ENCODE peak calls at places on chromosomes 6 and 20, in eight cellular contexts. K is activated T-cell treated with anti-CD3 and anti-CD28 coated beads for 48 hours; Y is activated CD4-positive, alpha-beta T cell treated with anti-CD3 and anti-CD28 coated beads, Interleukin-2, amount 10 ng/mL, durations not matched to agents 24 days and 14 days; U is stimulated activated CD4-positive, alpha-beta T cell treated with anti-CD3 and anti-CD28 coated beads, Interleukin-2, amount 100 ng/mL, for 48 hours; W is small intestine; F is NCI-H2171 treated with DMSO at 0.1 percent for 48 hours; N is NCI-H1694 treated with DMSO at 0.1 percent for 48 hours; O is occipital lobe. L is an unnamed sample.

GRCh38 chr6:138554146-138554545 is 54.9 kb upstream of the NHSL1 start:
- DNase-seq in W (peak), K (no peak), Y (no peak), N (no peak), F (no peak), U (no peak), O (no peak), L (no peak)

GRCh38 chr6:156774872-156775405 is 2.2 kb upstream of the ARID1B start:
- DNase-seq in K (no peak), F (peak), O (no peak), U (no peak), N (peak), Y (no peak), W (peak), L (no peak)

GRCh38 chr6:144993870-144994269 is 708.7 kb downstream of the UTRN start:
- DNase-seq in Y (no peak), U (no peak), W (no peak), F (no peak), K (no peak), O (no peak), N (no peak), L (no peak)

GRCh38 chr20:9225879-9226278 is 157.0 kb downstream of the PLCB4 start:
- DNase-seq in W (no peak), F (no peak), N (no peak), K (no peak), U (no peak), O (no peak), Y (no peak), L (no peak)

GRCh38 chr6:10641494-10641893 is 52.9 kb downstream of the C6orf52 start:
- DNase-seq in F (no peak), Y (no peak), N (no peak), U (no peak), O (no peak), W (no peak), K (no peak), L (no peak)

GRCh38 chr6:25193865-25194679 is 85.1 kb upstream of the CARMIL1 start:
- DNase-seq in N (no peak), K (no peak), F (no peak), O (no peak), U (no peak), Y (no peak), W (no peak), L (no peak)

GRCh38 chr6:80382796-80383195 is 276.3 kb downstream of the BCKDHB start:
- DNase-seq in O (no peak), N (no peak), W (no peak), Y (no peak), K (no peak), U (no peak), F (no peak), L (no peak)

GRCh38 chr6:2942916-2943563 is 28.3 kb downstream of the SERPINB6 start:
- DNase-seq in O (no peak), F (no peak), W (peak), N (no peak), Y (no peak), U (no peak), K (no peak), L (no peak)

GRCh38 chr20:50569864-50570836 is 60.0 kb downstream of the PTPN1 start:
- DNase-seq in F (no peak), K (no peak), O (no peak), W (no peak), Y (peak), N (no peak), U (no peak), L (no peak)

GRCh38 chr6:51866001-51866400 is 221.4 kb downstream of the PKHD1 start:
- DNase-seq in F (no peak), O (no peak), N (no peak), U (no peak), K (no peak), Y (no peak), W (no peak), L (no peak)

GRCh38 chr6:1605822-1606532 is 3.7 kb upstream of the FOXC1 start:
- DNase-seq in K (no peak), F (no peak), W (no peak), Y (no peak), O (no peak), U (no peak), N (no peak), L (no peak)

GRCh38 chr20:44083220-44083933 is 103.6 kb downstream of the JPH2 start:
- DNase-seq in U (no peak), F (no peak), Y (no peak), O (no peak), K (no peak), N (no peak), W (no peak), L (no peak)

GRCh38 chr20:37640600-37641561 is 52.9 kb upstream of the CTNNBL1 start:
- DNase-seq in W (no peak), K (no peak), F (peak), U (no peak), N (no peak), O (no peak), Y (no peak), L (no peak)

GRCh38 chr6:116218172-116218633 is 35.7 kb downstream of the TSPYL4 start:
- DNase-seq in K (no peak), O (no peak), W (no peak), U (no peak), Y (no peak), N (peak), F (peak), L (no peak)

GRCh38 chr20:49268600-49269365 is 9.1 kb downstream of the ZNFX1 start:
- DNase-seq in F (no peak), O (no peak), K (no peak), W (no peak), U (no peak), N (no peak), Y (no peak), L (no peak)

GRCh38 chr20:63979549-63980316 is at the start of gene SAMD10:
- DNase-seq in N (peak), O (no peak), Y (peak), W (peak), U (peak), F (peak), K (peak), L (no peak)

GRCh38 chr20:47318596-47319516 is 37.6 kb downstream of the ZMYND8 start:
- DNase-seq in U (peak), K (no peak), O (peak), W (peak), F (no peak), N (no peak), Y (peak), L (peak)

GRCh38 chr20:59598625-59599310 is 5.6 kb upstream of the PHACTR3 start:
- DNase-seq in U (peak), N (no peak), W (peak), F (peak), O (peak), K (peak), Y (peak), L (no peak)

GRCh38 chr20:34539756-34540155 is 18.8 kb upstream of the MAP1LC3A start:
- DNase-seq in Y (no peak), N (no peak), F (no peak), U (no peak), K (no peak), W (no peak), O (no peak), L (no peak)

GRCh38 chr6:157711060-157711459 is 112.0 kb upstream of the SNX9 start:
- DNase-seq in K (no peak), W (no peak), U (no peak), O (no peak), F (no peak), N (no peak), Y (no peak), L (no peak)

GRCh38 chr6:37308084-37308817 is 45.5 kb upstream of the RNF8 start:
- DNase-seq in U (no peak), N (peak), K (no peak), W (no peak), O (no peak), Y (no peak), F (peak), L (no peak)

GRCh38 chr6:37653933-37654565 is 43.6 kb downstream of the MDGA1 start:
- DNase-seq in K (peak), O (no peak), F (peak), Y (peak), W (peak), U (peak), N (peak), L (no peak)

GRCh38 chr20:35135867-35136586 is 11.1 kb downstream of the EDEM2 start:
- DNase-seq in U (no peak), W (no peak), N (no peak), K (no peak), Y (no peak), O (no peak), F (no peak), L (no peak)

GRCh38 chr6:137656735-137657134 is 162.5 kb upstream of the OLIG3 start:
- DNase-seq in U (no peak), O (no peak), N (no peak), Y (no peak), K (no peak), W (no peak), F (no peak), L (no peak)

GRCh38 chr20:1472556-1473243 is 6.1 kb upstream of the NSFL1C start:
- DNase-seq in K (no peak), F (no peak), U (no peak), O (no peak), W (peak), Y (no peak), N (no peak), L (no peak)

L was measured in substantia nigra.